ENCODE peak calls at places on chromosomes 4 and X, in six cellular contexts. One of them, this sample, is unnamed.

GRCh38 chr4:99815597-99816011 is 1.0 kb upstream of the DAPP1 start:
- DNase-seq in SK-N-SH: no peak
- DNase-seq in HL-60: no peak
- DNase-seq in K562: no peak
- DNase-seq in HepG2: peak; percentile 20
- DNase-seq in GM12878: no peak
- DNase-seq in this sample: no peak

GRCh38 chrX:43963726-43964125 is 9.5 kb downstream of the NDP start:
- DNase-seq in GM12878: no peak
- DNase-seq in K562: no peak
- DNase-seq in HL-60: no peak
- DNase-seq in SK-N-SH: no peak
- DNase-seq in HepG2: no peak
- DNase-seq in this sample: no peak

GRCh38 chrX:110045421-110045820 is 42.5 kb downstream of the TMEM164 start:
- DNase-seq in GM12878: no peak
- DNase-seq in K562: no peak
- DNase-seq in HepG2: no peak
- DNase-seq in HL-60: no peak
- DNase-seq in SK-N-SH: no peak
- DNase-seq in this sample: no peak

GRCh38 chrX:153600921-153601320 is 2.0 kb upstream of the CCNQ start:
- DNase-seq in K562: no peak
- DNase-seq in SK-N-SH: no peak
- DNase-seq in HL-60: no peak
- DNase-seq in HepG2: no peak
- DNase-seq in GM12878: no peak
- DNase-seq in this sample: no peak

GRCh38 chr4:157220026-157220881 is at the start of gene GRIA2:
- DNase-seq in HL-60: no peak
- DNase-seq in K562: peak; percentile 6
- DNase-seq in HepG2: peak; percentile 1
- DNase-seq in SK-N-SH: peak; percentile 89
- DNase-seq in GM12878: no peak
- DNase-seq in this sample: peak; percentile 86

GRCh38 chrX:155246748-155247147 is 17.5 kb downstream of the RAB39B start:
- DNase-seq in HepG2: no peak
- DNase-seq in SK-N-SH: no peak
- DNase-seq in GM12878: no peak
- DNase-seq in HL-60: no peak
- DNase-seq in K562: no peak
- DNase-seq in this sample: no peak

GRCh38 chr4:88697113-88697512 is 516 bp downstream of the NAP1L5 start:
- DNase-seq in HepG2: no peak
- DNase-seq in GM12878: no peak
- DNase-seq in SK-N-SH: peak; percentile 26
- DNase-seq in K562: no peak
- DNase-seq in HL-60: no peak
- DNase-seq in this sample: no peak

GRCh38 chr4:138235419-138235952 is 6.7 kb downstream of the SLC7A11 start:
- DNase-seq in HepG2: no peak
- DNase-seq in SK-N-SH: peak; percentile 8
- DNase-seq in GM12878: no peak
- DNase-seq in HL-60: peak; percentile 43
- DNase-seq in K562: peak; percentile 29
- DNase-seq in this sample: no peak

GRCh38 chrX:40096395-40097091 is 1.2 kb downstream of the BCOR start:
- DNase-seq in HL-60: no peak
- DNase-seq in GM12878: no peak
- DNase-seq in SK-N-SH: peak; percentile 64
- DNase-seq in K562: no peak
- DNase-seq in HepG2: no peak
- DNase-seq in this sample: no peak

GRCh38 chrX:97401154-97401553 is 517.4 kb downstream of the RPA4 start:
- DNase-seq in HL-60: no peak
- DNase-seq in K562: no peak
- DNase-seq in GM12878: peak; percentile 68
- DNase-seq in SK-N-SH: no peak
- DNase-seq in HepG2: peak; percentile 1
- DNase-seq in this sample: no peak

GRCh38 chrX:121356139-121356849 is 308.9 kb downstream of the GLUD2 start:
- DNase-seq in HepG2: no peak
- DNase-seq in K562: no peak
- DNase-seq in GM12878: no peak
- DNase-seq in HL-60: no peak
- DNase-seq in SK-N-SH: no peak
- DNase-seq in this sample: no peak
- TF ChIP-seq GABPA in HepG2: no peak
- TF ChIP-seq GABPA in K562: no peak
- TF ChIP-seq GABPA in GM12878: no peak
- TF ChIP-seq GABPA in HL-60: no peak
- TF ChIP-seq GABPA in SK-N-SH: no peak
- TF ChIP-seq GABPA in this sample: no peak

GRCh38 chr4:92265066-92265465 is 38.7 kb upstream of the GRID2 start:
- DNase-seq in K562: no peak
- DNase-seq in HepG2: no peak
- DNase-seq in GM12878: no peak
- DNase-seq in SK-N-SH: no peak
- DNase-seq in HL-60: no peak
- DNase-seq in this sample: no peak

GRCh38 chr4:92266521-92266920 is 37.2 kb upstream of the GRID2 start:
- DNase-seq in HepG2: no peak
- DNase-seq in SK-N-SH: no peak
- DNase-seq in GM12878: no peak
- DNase-seq in HL-60: no peak
- DNase-seq in K562: no peak
- DNase-seq in this sample: no peak

GRCh38 chr4:92268642-92269041 is 35.1 kb upstream of the GRID2 start:
- DNase-seq in HepG2: no peak
- DNase-seq in SK-N-SH: no peak
- DNase-seq in K562: no peak
- DNase-seq in GM12878: no peak
- DNase-seq in HL-60: no peak
- DNase-seq in this sample: no peak

GRCh38 chr4:92265798-92266197 is 38.0 kb upstream of the GRID2 start:
- DNase-seq in GM12878: no peak
- DNase-seq in K562: no peak
- DNase-seq in HL-60: no peak
- DNase-seq in SK-N-SH: no peak
- DNase-seq in HepG2: no peak
- DNase-seq in this sample: no peak

DNA sequence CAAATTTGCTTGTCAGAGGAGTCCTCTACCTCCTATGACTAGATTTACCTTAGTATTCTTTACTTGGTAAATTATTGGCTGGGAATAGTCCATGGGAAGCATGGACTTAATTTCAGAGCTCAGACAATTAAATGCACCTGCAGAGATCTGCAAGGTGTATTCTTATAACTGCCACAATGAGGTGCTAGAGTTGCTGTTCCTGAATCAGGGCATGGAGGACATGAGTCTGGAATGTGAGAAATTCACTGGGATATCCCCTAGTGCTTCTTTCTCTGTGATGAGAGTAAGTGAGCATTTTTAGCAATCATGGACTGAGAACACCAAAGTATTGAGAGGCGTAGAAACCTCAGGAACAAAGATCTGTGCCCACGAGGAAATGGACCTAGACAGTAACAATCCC is 32.9 kb upstream of the GRID2 start:
- DNase-seq in GM12878: no peak
- DNase-seq in K562: no peak
- DNase-seq in HL-60: no peak
- DNase-seq in HepG2: no peak
- DNase-seq in SK-N-SH: peak; percentile 2
- DNase-seq in this sample: no peak
- TF ChIP-seq GABPA in GM12878: no peak
- TF ChIP-seq GABPA in K562: no peak
- TF ChIP-seq GABPA in HL-60: no peak
- TF ChIP-seq GABPA in HepG2: no peak
- TF ChIP-seq GABPA in SK-N-SH: no peak
- TF ChIP-seq GABPA in this sample: no peak

DNA sequence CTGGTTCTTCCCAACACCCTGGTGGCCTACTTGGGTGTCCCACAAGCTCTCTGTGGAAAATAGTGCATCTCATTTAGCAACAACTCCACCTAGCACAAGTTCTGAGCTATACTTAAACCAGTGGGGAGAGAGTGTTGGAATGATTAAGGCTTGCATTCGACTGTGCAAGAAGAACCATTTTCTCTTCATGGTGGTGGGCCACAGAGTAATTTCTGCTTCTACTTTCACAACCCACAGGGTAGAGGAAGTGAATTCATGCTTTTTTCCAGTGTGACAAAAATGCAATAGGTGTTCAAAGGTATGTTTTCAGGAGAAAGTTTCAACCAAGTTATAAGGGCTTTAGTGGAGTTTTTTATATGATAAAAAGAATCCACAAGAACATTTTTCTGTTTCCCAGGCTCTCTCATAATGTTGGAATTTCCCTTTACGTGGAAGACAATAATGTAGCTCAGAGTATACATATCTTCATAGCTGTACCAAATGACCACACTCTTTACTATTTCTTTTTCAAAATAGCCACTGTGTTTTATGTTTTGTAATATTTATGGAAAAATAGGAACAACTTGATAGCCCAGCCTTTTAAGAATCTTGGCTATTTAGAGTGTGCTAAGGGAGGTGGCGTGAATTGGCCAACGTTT is 80.3 kb upstream of the HHIP start:
- DNase-seq in SK-N-SH: no peak
- DNase-seq in K562: no peak
- DNase-seq in HL-60: no peak
- DNase-seq in HepG2: no peak
- DNase-seq in GM12878: no peak
- DNase-seq in this sample: no peak
- TF ChIP-seq GABPA in SK-N-SH: no peak
- TF ChIP-seq GABPA in K562: no peak
- TF ChIP-seq GABPA in HL-60: no peak
- TF ChIP-seq GABPA in HepG2: no peak
- TF ChIP-seq GABPA in GM12878: no peak
- TF ChIP-seq GABPA in this sample: no peak

DNA sequence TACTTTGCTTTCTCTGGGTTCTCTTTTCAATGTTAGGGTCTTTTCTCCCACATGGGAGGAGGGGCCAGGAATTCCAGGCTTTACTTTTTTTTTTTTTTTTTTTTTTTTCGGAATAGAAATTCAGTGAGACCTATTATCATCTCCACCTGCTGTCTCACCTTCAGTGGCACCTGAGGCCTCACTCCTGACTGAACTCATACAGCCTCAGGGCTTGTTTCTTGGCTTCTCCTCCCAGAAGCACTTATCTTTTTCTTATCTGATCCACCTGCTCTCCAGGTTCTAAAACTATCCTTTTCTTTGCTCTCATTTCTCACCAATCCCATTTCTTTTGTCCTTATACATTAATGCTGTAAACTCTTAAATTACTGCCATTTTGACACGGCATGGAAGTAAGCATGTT is 117.3 kb upstream of the PPP3CA start:
- DNase-seq in GM12878: no peak
- DNase-seq in K562: no peak
- DNase-seq in HepG2: no peak
- DNase-seq in SK-N-SH: no peak
- DNase-seq in HL-60: no peak
- DNase-seq in this sample: no peak
- TF ChIP-seq GABPA in GM12878: no peak
- TF ChIP-seq GABPA in K562: no peak
- TF ChIP-seq GABPA in HepG2: no peak
- TF ChIP-seq GABPA in SK-N-SH: no peak
- TF ChIP-seq GABPA in HL-60: no peak
- TF ChIP-seq GABPA in this sample: no peak

DNA sequence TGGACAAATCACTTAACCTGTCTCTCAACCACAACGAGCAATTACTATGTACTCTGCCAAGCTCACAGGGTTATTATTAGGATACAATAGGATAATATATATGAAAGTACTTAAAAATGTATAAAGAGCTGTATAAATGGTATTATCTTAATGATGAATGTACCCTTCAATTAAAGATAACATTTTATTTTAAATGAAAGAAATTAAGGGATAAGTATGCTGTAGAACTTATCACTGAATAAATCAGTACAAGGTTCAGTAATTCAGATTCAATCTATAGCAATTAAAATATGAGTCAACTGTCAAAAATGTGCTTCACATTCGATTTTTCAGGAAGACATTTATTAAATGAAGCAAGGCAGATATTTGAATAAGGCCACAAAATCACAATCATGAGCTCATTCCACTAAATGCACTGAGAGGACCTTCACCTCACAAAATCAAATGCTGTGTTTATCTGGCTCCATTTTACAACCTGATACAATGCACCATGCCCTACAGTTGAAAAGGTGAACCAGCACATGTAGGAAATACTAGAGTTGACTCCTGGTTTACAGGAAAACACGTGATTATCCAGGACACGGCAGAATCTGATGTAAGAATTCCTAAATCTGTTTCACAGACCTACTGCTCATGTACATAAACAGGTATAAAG is 4.4 kb downstream of the LRCH2 start:
- DNase-seq in HepG2: no peak
- DNase-seq in HL-60: no peak
- DNase-seq in K562: no peak
- DNase-seq in SK-N-SH: no peak
- DNase-seq in GM12878: no peak
- DNase-seq in this sample: no peak
- TF ChIP-seq GABPA in HepG2: no peak
- TF ChIP-seq GABPA in HL-60: no peak
- TF ChIP-seq GABPA in K562: no peak
- TF ChIP-seq GABPA in SK-N-SH: no peak
- TF ChIP-seq GABPA in GM12878: no peak
- TF ChIP-seq GABPA in this sample: no peak

This sample was measured in H1.